ENCODE peak calls at places on chromosome 13, in four cellular contexts. R, S, T and B are unnamed samples.

GRCh38 chr13:29049524-29049923 is 229.4 kb downstream of the MTUS2 start:
- DNase-seq in S (no peak), T (no peak), R (no peak), B (no peak)

GRCh38 chr13:33493672-33494365 is 208.3 kb upstream of the STARD13 start:
- DNase-seq in R (no peak), T (no peak), S (no peak), B (no peak)

GRCh38 chr13:59086147-59086546 is 1077.6 kb downstream of the DIAPH3 start:
- DNase-seq in R (no peak), T (no peak), S (no peak), B (peak)

GRCh38 chr13:99847318-99847750 is 124.2 kb downstream of the ZIC5 start:
- DNase-seq in T (peak), R (no peak), S (no peak), B (no peak)

GRCh38 chr13:94192576-94192975 is 286.9 kb downstream of the DCT start:
- DNase-seq in R (peak), S (no peak), T (peak), B (no peak)

GRCh38 chr13:113452942-113453901 is at the start of gene ADPRHL1:
- DNase-seq in S (no peak), R (no peak), T (no peak), B (no peak)

GRCh38 chr13:44843403-44843802 is 145.9 kb downstream of the NUFIP1 start:
- DNase-seq in R (no peak), S (no peak), T (no peak), B (peak)

GRCh38 chr13:43686557-43686956 is 100.2 kb downstream of the ENOX1 start:
- DNase-seq in T (no peak), R (no peak), S (no peak), B (peak)

GRCh38 chr13:31042501-31043165 is 110.2 kb downstream of the TEX26 start:
- DNase-seq in R (no peak), S (no peak), T (no peak), B (no peak)

GRCh38 chr13:29573190-29573589 is 22.3 kb downstream of the SLC7A1 start:
- DNase-seq in S (no peak), R (no peak), T (no peak), B (peak)

GRCh38 chr13:107864543-107865460 is 350.5 kb downstream of the LIG4 start:
- DNase-seq in S (no peak), R (peak), T (no peak), B (peak)

GRCh38 chr13:33775339-33776108 is 42.4 kb upstream of the RFC3 start:
- DNase-seq in T (no peak), S (no peak), R (no peak), B (no peak)

GRCh38 chr13:75359266-75359665 is 122.7 kb downstream of the TBC1D4 start:
- DNase-seq in S (no peak), R (no peak), T (no peak), B (peak)

GRCh38 chr13:22789027-22789593 is 391.7 kb upstream of the SGCG start:
- DNase-seq in S (no peak), T (no peak), R (no peak), B (no peak)